ENCODE peak calls at places on chromosome 22, in seven cellular contexts. E is BE2C; D is endothelial cell; J is transverse colon; P is memory B cell; Z is stimulated activated CD8-positive, alpha-beta memory T cell treated with anti-CD3 and anti-CD28 coated beads, Interleukin-15, amount 100 ng/mL, for 1 hour; Q is ovary. M is an unnamed sample.

GRCh38 chr22:46854125-46854870 is 91.8 kb downstream of the TBC1D22A start:
- DNase-seq in Q (no peak), P (no peak), E (no peak), J (peak), D (no peak), Z (no peak), M (no peak)

GRCh38 chr22:44730034-44730433 is 22.3 kb upstream of the ARHGAP8 start:
- DNase-seq in Z (no peak), J (no peak), E (no peak), D (no peak), P (no peak), Q (no peak), M (no peak)

GRCh38 chr22:30865656-30866055 is 102.9 kb downstream of the MORC2 start:
- DNase-seq in Q (peak), P (no peak), Z (no peak), D (no peak), J (no peak), E (no peak), M (no peak)

GRCh38 chr22:17578129-17578754 is 14.9 kb downstream of the SLC25A18 start:
- DNase-seq in Z (no peak), J (peak), Q (peak), P (no peak), D (no peak), E (no peak), M (no peak)

GRCh38 chr22:49724030-49724892 is 103.4 kb downstream of the BRD1 start:
- DNase-seq in E (no peak), Z (no peak), P (no peak), J (no peak), D (peak), Q (no peak), M (no peak)

GRCh38 chr22:32788884-32789624 is 12.5 kb upstream of the TIMP3 start:
- DNase-seq in P (no peak), J (no peak), Q (no peak), E (no peak), D (no peak), Z (no peak), M (no peak)

GRCh38 chr22:47124451-47124881 is 362.0 kb downstream of the TBC1D22A start:
- DNase-seq in J (no peak), D (no peak), E (no peak), P (no peak), Z (no peak), Q (peak), M (no peak)

GRCh38 chr22:45476814-45477213 is 25.9 kb upstream of the FBLN1 start:
- DNase-seq in E (no peak), J (no peak), D (no peak), Q (peak), P (no peak), Z (no peak), M (no peak)

GRCh38 chr22:35539910-35540599 is 576 bp upstream of the RASD2 start:
- DNase-seq in P (peak), E (peak), J (peak), Z (peak), Q (peak), D (peak), M (peak)

GRCh38 chr22:37416806-37417205 is 10.5 kb downstream of the ELFN2 start:
- DNase-seq in E (peak), J (no peak), Z (no peak), D (no peak), P (no peak), Q (no peak), M (peak)

GRCh38 chr22:40855960-40856512 is 403 bp downstream of the ST13 start:
- DNase-seq in J (no peak), D (peak), Q (no peak), Z (no peak), P (no peak), E (peak), M (peak)

GRCh38 chr22:31055322-31056159 is 25.6 kb upstream of the SMTN start:
- DNase-seq in J (peak), E (peak), Q (peak), Z (no peak), P (no peak), D (no peak), M (no peak)

GRCh38 chr22:27116295-27116694 is 458.9 kb downstream of the MIAT start:
- DNase-seq in P (no peak), Q (no peak), J (no peak), E (no peak), Z (no peak), D (no peak), M (no peak)

GRCh38 chr22:41902932-41903421 is 11.9 kb downstream of the SHISA8 start:
- DNase-seq in J (no peak), P (no peak), Z (no peak), Q (no peak), E (no peak), D (no peak), M (no peak)

GRCh38 chr22:49370841-49371301 is 456.8 kb downstream of the BRD1 start:
- DNase-seq in E (no peak), D (peak), Z (no peak), P (no peak), J (no peak), Q (no peak), M (no peak)

GRCh38 chr22:49536571-49537131 is 291.0 kb downstream of the BRD1 start:
- DNase-seq in P (no peak), J (no peak), Q (peak), E (no peak), D (peak), Z (no peak), M (no peak)

GRCh38 chr22:46113110-46113909 is 37.0 kb upstream of the PPARA start:
- DNase-seq in Z (no peak), Q (no peak), E (no peak), D (no peak), J (no peak), P (no peak), M (no peak)

GRCh38 chr22:33883961-33884808 is 36.1 kb downstream of the LARGE1 start:
- DNase-seq in P (no peak), J (no peak), Z (no peak), E (no peak), D (no peak), Q (no peak), M (no peak)

GRCh38 chr22:42243802-42244060 is 26.7 kb downstream of the TCF20 start:
- DNase-seq in D (no peak), Z (no peak), P (no peak), E (no peak), Q (no peak), J (no peak), M (no peak)

GRCh38 chr22:20777420-20778177 is 3.7 kb downstream of the SERPIND1 start:
- DNase-seq in J (peak), P (no peak), Z (no peak), D (no peak), Q (no peak), E (no peak), M (no peak)

GRCh38 chr22:45888221-45889092 is 88.5 kb downstream of the WNT7B start:
- DNase-seq in J (no peak), E (no peak), Q (no peak), D (no peak), P (no peak), Z (no peak), M (no peak)

GRCh38 chr22:32836286-32836859 is 34.9 kb downstream of the TIMP3 start:
- DNase-seq in P (no peak), Q (no peak), E (no peak), J (no peak), D (no peak), Z (no peak), M (no peak)

GRCh38 chr22:29308791-29309262 is 2.4 kb downstream of the GAS2L1 start:
- DNase-seq in E (no peak), Z (no peak), P (no peak), J (peak), D (no peak), Q (no peak), M (peak)

GRCh38 chr22:50696799-50697561 is 24.4 kb downstream of the SHANK3 start:
- DNase-seq in D (no peak), Z (no peak), Q (no peak), J (no peak), P (no peak), E (peak), M (no peak)

GRCh38 chr22:43819691-43820670 is 7.9 kb upstream of the EFCAB6 start:
- DNase-seq in Q (no peak), E (no peak), Z (no peak), P (no peak), J (no peak), D (no peak), M (no peak)

M was measured in effector memory CD8-positive, alpha-beta T cell.